ENCODE peak calls at places on chromosomes 6 and 20, in five cellular contexts. One of them, this sample, is unnamed.

GRCh38 chr6:163356324-163356723 is 58.2 kb upstream of the QKI start:
- DNase-seq in WERI-Rb-1: no peak
- DNase-seq in stimulated activated CD8-positive, alpha-beta memory T cell treated with anti-CD3 and anti-CD28 coated beads, Interleukin-15, amount 100 ng/mL, for 24 hours: no peak
- DNase-seq in activated CD4-positive, CD25-positive, alpha-beta regulatory T cell treated with anti-CD3 and anti-CD28 coated beads, Interleukin-2, amount 50 U/mL, for 72 hours: no peak
- DNase-seq in NCI-H2081: no peak
- DNase-seq in this sample: peak

GRCh38 chr6:157800420-157801237 is 22.4 kb upstream of the SNX9 start:
- DNase-seq in activated CD4-positive, CD25-positive, alpha-beta regulatory T cell treated with anti-CD3 and anti-CD28 coated beads, Interleukin-2, amount 50 U/mL, for 72 hours: no peak
- DNase-seq in NCI-H2081: no peak
- DNase-seq in WERI-Rb-1: no peak
- DNase-seq in stimulated activated CD8-positive, alpha-beta memory T cell treated with anti-CD3 and anti-CD28 coated beads, Interleukin-15, amount 100 ng/mL, for 24 hours: no peak
- DNase-seq in this sample: peak

GRCh38 chr6:68876792-68877493 is 241.9 kb downstream of the ADGRB3 start:
- DNase-seq in activated CD4-positive, CD25-positive, alpha-beta regulatory T cell treated with anti-CD3 and anti-CD28 coated beads, Interleukin-2, amount 50 U/mL, for 72 hours: no peak
- DNase-seq in WERI-Rb-1: no peak
- DNase-seq in NCI-H2081: peak
- DNase-seq in stimulated activated CD8-positive, alpha-beta memory T cell treated with anti-CD3 and anti-CD28 coated beads, Interleukin-15, amount 100 ng/mL, for 24 hours: no peak
- DNase-seq in this sample: peak

GRCh38 chr6:94050515-94050914 is 631.2 kb upstream of the EPHA7 start:
- DNase-seq in WERI-Rb-1: no peak
- DNase-seq in NCI-H2081: no peak
- DNase-seq in activated CD4-positive, CD25-positive, alpha-beta regulatory T cell treated with anti-CD3 and anti-CD28 coated beads, Interleukin-2, amount 50 U/mL, for 72 hours: no peak
- DNase-seq in stimulated activated CD8-positive, alpha-beta memory T cell treated with anti-CD3 and anti-CD28 coated beads, Interleukin-15, amount 100 ng/mL, for 24 hours: no peak
- DNase-seq in this sample: no peak

GRCh38 chr6:168778201-168778600 is 337.2 kb downstream of the SMOC2 start:
- DNase-seq in stimulated activated CD8-positive, alpha-beta memory T cell treated with anti-CD3 and anti-CD28 coated beads, Interleukin-15, amount 100 ng/mL, for 24 hours: no peak
- DNase-seq in NCI-H2081: no peak
- DNase-seq in activated CD4-positive, CD25-positive, alpha-beta regulatory T cell treated with anti-CD3 and anti-CD28 coated beads, Interleukin-2, amount 50 U/mL, for 72 hours: no peak
- DNase-seq in WERI-Rb-1: no peak
- DNase-seq in this sample: no peak

GRCh38 chr20:25750765-25751696 is 54.4 kb upstream of the ZNF337 start:
- DNase-seq in stimulated activated CD8-positive, alpha-beta memory T cell treated with anti-CD3 and anti-CD28 coated beads, Interleukin-15, amount 100 ng/mL, for 24 hours: peak
- DNase-seq in NCI-H2081: peak
- DNase-seq in WERI-Rb-1: no peak
- DNase-seq in activated CD4-positive, CD25-positive, alpha-beta regulatory T cell treated with anti-CD3 and anti-CD28 coated beads, Interleukin-2, amount 50 U/mL, for 72 hours: peak
- DNase-seq in this sample: no peak

GRCh38 chr20:54219751-54220426 is 12.0 kb downstream of the PFDN4 start:
- DNase-seq in WERI-Rb-1: no peak
- DNase-seq in stimulated activated CD8-positive, alpha-beta memory T cell treated with anti-CD3 and anti-CD28 coated beads, Interleukin-15, amount 100 ng/mL, for 24 hours: no peak
- DNase-seq in activated CD4-positive, CD25-positive, alpha-beta regulatory T cell treated with anti-CD3 and anti-CD28 coated beads, Interleukin-2, amount 50 U/mL, for 72 hours: no peak
- DNase-seq in NCI-H2081: peak
- DNase-seq in this sample: peak

GRCh38 chr6:90681863-90682262 is 95.0 kb upstream of the MAP3K7 start:
- DNase-seq in activated CD4-positive, CD25-positive, alpha-beta regulatory T cell treated with anti-CD3 and anti-CD28 coated beads, Interleukin-2, amount 50 U/mL, for 72 hours: no peak
- DNase-seq in WERI-Rb-1: no peak
- DNase-seq in NCI-H2081: no peak
- DNase-seq in stimulated activated CD8-positive, alpha-beta memory T cell treated with anti-CD3 and anti-CD28 coated beads, Interleukin-15, amount 100 ng/mL, for 24 hours: no peak
- DNase-seq in this sample: no peak

GRCh38 chr20:2299301-2299700 is 3.5 kb downstream of the TGM3 start:
- DNase-seq in NCI-H2081: no peak
- DNase-seq in stimulated activated CD8-positive, alpha-beta memory T cell treated with anti-CD3 and anti-CD28 coated beads, Interleukin-15, amount 100 ng/mL, for 24 hours: no peak
- DNase-seq in WERI-Rb-1: no peak
- DNase-seq in activated CD4-positive, CD25-positive, alpha-beta regulatory T cell treated with anti-CD3 and anti-CD28 coated beads, Interleukin-2, amount 50 U/mL, for 72 hours: no peak
- DNase-seq in this sample: no peak

GRCh38 chr6:104525677-104526322 is 333.9 kb downstream of the HACE1 start:
- DNase-seq in NCI-H2081: peak
- DNase-seq in stimulated activated CD8-positive, alpha-beta memory T cell treated with anti-CD3 and anti-CD28 coated beads, Interleukin-15, amount 100 ng/mL, for 24 hours: peak
- DNase-seq in activated CD4-positive, CD25-positive, alpha-beta regulatory T cell treated with anti-CD3 and anti-CD28 coated beads, Interleukin-2, amount 50 U/mL, for 72 hours: peak
- DNase-seq in WERI-Rb-1: peak
- DNase-seq in this sample: peak

GRCh38 chr20:13922241-13922640 is 68.2 kb downstream of the SEL1L2 start:
- DNase-seq in stimulated activated CD8-positive, alpha-beta memory T cell treated with anti-CD3 and anti-CD28 coated beads, Interleukin-15, amount 100 ng/mL, for 24 hours: no peak
- DNase-seq in NCI-H2081: no peak
- DNase-seq in WERI-Rb-1: no peak
- DNase-seq in activated CD4-positive, CD25-positive, alpha-beta regulatory T cell treated with anti-CD3 and anti-CD28 coated beads, Interleukin-2, amount 50 U/mL, for 72 hours: no peak
- DNase-seq in this sample: no peak

This sample was measured in RCC 7860.